ENCODE peak calls at places on chromosome 1, in six cellular contexts. R, Z, T, F, E and B are unnamed samples.
A peak's percentile ranks its signal among the peaks of the same experiment; 100 is the strongest.

GRCh38 chr1:218421531-218421930 is 76.4 kb downstream of the TGFB2 start:
- DNase-seq in R (no peak), Z (no peak), T (no peak), F (no peak), E (no peak), B (no peak)

GRCh38 chr1:21517161-21517589 is 8.0 kb downstream of the ALPL start:
- DNase-seq in R (no peak), Z (no peak), T (no peak), F (no peak), E (no peak), B (no peak)

GRCh38 chr1:93960641-93961147 is 51.5 kb upstream of the GCLM start:
- DNase-seq in R (peak; percentile 27), Z (peak; percentile 13), T (peak; percentile 16), F (peak; percentile 45), E (no peak), B (no peak)

GRCh38 chr1:212238552-212238951 is 46.7 kb upstream of the PPP2R5A start:
- DNase-seq in R (peak; percentile 27), Z (no peak), T (no peak), F (peak; percentile 85), E (no peak), B (no peak)

GRCh38 chr1:228158151-228158571 is 7.4 kb upstream of the IBA57 start:
- DNase-seq in R (no peak), Z (peak; percentile 68), T (no peak), F (no peak), E (no peak), B (no peak)

GRCh38 chr1:103187673-103188072 is 79.4 kb upstream of the COL11A1 start:
- DNase-seq in R (no peak), Z (no peak), T (no peak), F (no peak), E (no peak), B (no peak)

GRCh38 chr1:47442844-47443529 is 5.1 kb downstream of the FOXD2 start:
- DNase-seq in R (no peak), Z (no peak), T (no peak), F (no peak), E (no peak), B (no peak)

GRCh38 chr1:232627645-232628334 is 2.1 kb downstream of the SIPA1L2 start:
- DNase-seq in R (peak; percentile 34), Z (peak; percentile 83), T (peak; percentile 73), F (peak; percentile 38), E (peak; percentile 84), B (peak; percentile 74)

GRCh38 chr1:233614743-233615521 is 1.0 kb downstream of the KCNK1 start:
- DNase-seq in R (no peak), Z (peak; percentile 57), T (no peak), F (no peak), E (no peak), B (no peak)

GRCh38 chr1:202968895-202969295 is 1.8 kb upstream of the CYB5R1 start:
- DNase-seq in R (peak; percentile 65), Z (peak; percentile 84), T (peak; percentile 54), F (peak; percentile 92), E (peak; percentile 71), B (peak; percentile 57)

GRCh38 chr1:202193614-202194327 is at the start of gene LGR6:
- DNase-seq in R (no peak), Z (peak; percentile 66), T (no peak), F (no peak), E (no peak), B (no peak)